ENCODE peak calls at places on chromosomes 11 and 22, in ten cellular contexts. One of them, this sample, is unnamed.

GRCh38 chr22:41862160-41862529 is 29.2 kb downstream of the SREBF2 start:
- DNase-seq in effector memory CD8-positive, alpha-beta T cell: no peak
- DNase-seq in NCI-H1930: no peak
- DNase-seq in HEK293T: no peak
- DNase-seq in stomach: no peak
- DNase-seq in left ventricle myocardium inferior: no peak
- DNase-seq in kidney glomerular epithelial cell: peak; percentile 19
- DNase-seq in HTR-8/SVneo: no peak
- DNase-seq in aorta: no peak
- DNase-seq in KG1: no peak
- DNase-seq in this sample: no peak

GRCh38 chr11:45022294-45023064 is 71.8 kb upstream of the TP53I11 start:
- DNase-seq in kidney glomerular epithelial cell: peak; percentile 7
- DNase-seq in left ventricle myocardium inferior: no peak
- DNase-seq in NCI-H1930: no peak
- DNase-seq in HEK293T: no peak
- DNase-seq in effector memory CD8-positive, alpha-beta T cell: no peak
- DNase-seq in stomach: no peak
- DNase-seq in KG1: no peak
- DNase-seq in HTR-8/SVneo: no peak
- DNase-seq in aorta: no peak
- DNase-seq in this sample: no peak

GRCh38 chr22:19689408-19689807 is 24.9 kb upstream of the SEPTIN5 start:
- DNase-seq in KG1: no peak
- DNase-seq in stomach: no peak
- DNase-seq in HTR-8/SVneo: no peak
- DNase-seq in HEK293T: no peak
- DNase-seq in NCI-H1930: no peak
- DNase-seq in kidney glomerular epithelial cell: no peak
- DNase-seq in aorta: no peak
- DNase-seq in effector memory CD8-positive, alpha-beta T cell: no peak
- DNase-seq in left ventricle myocardium inferior: no peak
- DNase-seq in this sample: no peak

GRCh38 chr11:107928046-107928766 is at the start of gene RAB39A:
- DNase-seq in HTR-8/SVneo: peak; percentile 100
- DNase-seq in HEK293T: peak; percentile 99
- DNase-seq in stomach: peak; percentile 85
- DNase-seq in KG1: peak; percentile 36
- DNase-seq in kidney glomerular epithelial cell: peak; percentile 85
- DNase-seq in NCI-H1930: peak; percentile 93
- DNase-seq in left ventricle myocardium inferior: peak; percentile 82
- DNase-seq in effector memory CD8-positive, alpha-beta T cell: peak; percentile 42
- DNase-seq in aorta: peak; percentile 87
- DNase-seq in this sample: peak; percentile 93

GRCh38 chr22:50673231-50674126 is 856 bp downstream of the SHANK3 start:
- DNase-seq in aorta: no peak
- DNase-seq in stomach: no peak
- DNase-seq in left ventricle myocardium inferior: no peak
- DNase-seq in kidney glomerular epithelial cell: no peak
- DNase-seq in KG1: peak; percentile 46
- DNase-seq in HTR-8/SVneo: no peak
- DNase-seq in effector memory CD8-positive, alpha-beta T cell: no peak
- DNase-seq in HEK293T: peak; percentile 5
- DNase-seq in NCI-H1930: no peak
- DNase-seq in this sample: no peak

GRCh38 chr11:60872124-60872951 is 5.0 kb downstream of the ZP1 start:
- DNase-seq in KG1: no peak
- DNase-seq in left ventricle myocardium inferior: peak; percentile 56
- DNase-seq in effector memory CD8-positive, alpha-beta T cell: no peak
- DNase-seq in HEK293T: no peak
- DNase-seq in HTR-8/SVneo: no peak
- DNase-seq in aorta: no peak
- DNase-seq in kidney glomerular epithelial cell: no peak
- DNase-seq in NCI-H1930: no peak
- DNase-seq in stomach: peak; percentile 32
- DNase-seq in this sample: peak; percentile 35

GRCh38 chr22:50188356-50188755 is 2.6 kb downstream of the TRABD start:
- DNase-seq in NCI-H1930: no peak
- DNase-seq in KG1: no peak
- DNase-seq in effector memory CD8-positive, alpha-beta T cell: no peak
- DNase-seq in aorta: no peak
- DNase-seq in HTR-8/SVneo: no peak
- DNase-seq in left ventricle myocardium inferior: no peak
- DNase-seq in kidney glomerular epithelial cell: no peak
- DNase-seq in HEK293T: no peak
- DNase-seq in stomach: no peak
- DNase-seq in this sample: peak; percentile 39

GRCh38 chr11:99325807-99326206 is 305.1 kb downstream of the CNTN5 start:
- DNase-seq in effector memory CD8-positive, alpha-beta T cell: no peak
- DNase-seq in aorta: no peak
- DNase-seq in HEK293T: no peak
- DNase-seq in kidney glomerular epithelial cell: peak; percentile 11
- DNase-seq in KG1: no peak
- DNase-seq in HTR-8/SVneo: peak; percentile 72
- DNase-seq in NCI-H1930: no peak
- DNase-seq in left ventricle myocardium inferior: no peak
- DNase-seq in stomach: no peak
- DNase-seq in this sample: no peak

GRCh38 chr11:57387284-57388030 is 3.0 kb downstream of the PRG2 start:
- DNase-seq in effector memory CD8-positive, alpha-beta T cell: no peak
- DNase-seq in HTR-8/SVneo: no peak
- DNase-seq in kidney glomerular epithelial cell: no peak
- DNase-seq in NCI-H1930: no peak
- DNase-seq in HEK293T: no peak
- DNase-seq in stomach: no peak
- DNase-seq in left ventricle myocardium inferior: peak; percentile 46
- DNase-seq in aorta: no peak
- DNase-seq in KG1: no peak
- DNase-seq in this sample: no peak

GRCh38 chr22:20408891-20409290 is 14.9 kb downstream of the ZNF74 start:
- DNase-seq in left ventricle myocardium inferior: no peak
- DNase-seq in HEK293T: no peak
- DNase-seq in NCI-H1930: no peak
- DNase-seq in aorta: peak; percentile 23
- DNase-seq in KG1: no peak
- DNase-seq in kidney glomerular epithelial cell: no peak
- DNase-seq in stomach: peak; percentile 9
- DNase-seq in effector memory CD8-positive, alpha-beta T cell: no peak
- DNase-seq in HTR-8/SVneo: no peak
- DNase-seq in this sample: peak; percentile 14

GRCh38 chr11:2689551-2690260 is 10.1 kb downstream of the KCNQ1OT1 start:
- DNase-seq in aorta: peak; percentile 63
- DNase-seq in KG1: no peak
- DNase-seq in HEK293T: no peak
- DNase-seq in effector memory CD8-positive, alpha-beta T cell: no peak
- DNase-seq in kidney glomerular epithelial cell: no peak
- DNase-seq in left ventricle myocardium inferior: no peak
- DNase-seq in NCI-H1930: no peak
- DNase-seq in HTR-8/SVneo: no peak
- DNase-seq in stomach: no peak
- DNase-seq in this sample: no peak

GRCh38 chr11:11722861-11723260 is 101.1 kb upstream of the GALNT18 start:
- DNase-seq in KG1: no peak
- DNase-seq in HEK293T: no peak
- DNase-seq in left ventricle myocardium inferior: no peak
- DNase-seq in NCI-H1930: no peak
- DNase-seq in aorta: no peak
- DNase-seq in effector memory CD8-positive, alpha-beta T cell: no peak
- DNase-seq in kidney glomerular epithelial cell: no peak
- DNase-seq in stomach: no peak
- DNase-seq in HTR-8/SVneo: no peak
- DNase-seq in this sample: no peak

GRCh38 chr11:93485983-93486382 is 57.2 kb downstream of the SMCO4 start:
- DNase-seq in HEK293T: no peak
- DNase-seq in stomach: no peak
- DNase-seq in left ventricle myocardium inferior: no peak
- DNase-seq in NCI-H1930: no peak
- DNase-seq in HTR-8/SVneo: no peak
- DNase-seq in KG1: no peak
- DNase-seq in aorta: no peak
- DNase-seq in effector memory CD8-positive, alpha-beta T cell: no peak
- DNase-seq in kidney glomerular epithelial cell: no peak
- DNase-seq in this sample: no peak

GRCh38 chr11:115941481-115941993 is 437.3 kb upstream of the CADM1 start:
- DNase-seq in left ventricle myocardium inferior: peak; percentile 56
- DNase-seq in NCI-H1930: no peak
- DNase-seq in HTR-8/SVneo: peak; percentile 79
- DNase-seq in KG1: no peak
- DNase-seq in HEK293T: no peak
- DNase-seq in stomach: no peak
- DNase-seq in effector memory CD8-positive, alpha-beta T cell: no peak
- DNase-seq in kidney glomerular epithelial cell: peak; percentile 97
- DNase-seq in aorta: no peak
- DNase-seq in this sample: peak; percentile 81

GRCh38 chr11:18394928-18395734 is 768 bp downstream of the LDHA start:
- DNase-seq in NCI-H1930: no peak
- DNase-seq in stomach: peak; percentile 31
- DNase-seq in KG1: no peak
- DNase-seq in left ventricle myocardium inferior: no peak
- DNase-seq in effector memory CD8-positive, alpha-beta T cell: no peak
- DNase-seq in kidney glomerular epithelial cell: no peak
- DNase-seq in HTR-8/SVneo: no peak
- DNase-seq in aorta: no peak
- DNase-seq in HEK293T: no peak
- DNase-seq in this sample: no peak

GRCh38 chr11:77206264-77207018 is 78.4 kb downstream of the MYO7A start:
- DNase-seq in left ventricle myocardium inferior: no peak
- DNase-seq in HEK293T: no peak
- DNase-seq in NCI-H1930: no peak
- DNase-seq in stomach: no peak
- DNase-seq in KG1: no peak
- DNase-seq in kidney glomerular epithelial cell: no peak
- DNase-seq in aorta: peak; percentile 55
- DNase-seq in effector memory CD8-positive, alpha-beta T cell: no peak
- DNase-seq in HTR-8/SVneo: no peak
- DNase-seq in this sample: no peak

This sample was measured in lower lobe of right lung.